ENCODE peak calls at places on chromosome 7, in nine cellular contexts. One of them, this sample, is unnamed.

GRCh38 chr7:80151274-80151665 is 16.6 kb downstream of the GNAI1 start:
- DNase-seq in psoas muscle: no peak
- DNase-seq in tibial artery: no peak
- DNase-seq in esophagus muscularis mucosa: no peak
- DNase-seq in left ventricle myocardium inferior: no peak
- DNase-seq in aorta: no peak
- DNase-seq in HCT116: no peak
- DNase-seq in heart left ventricle: no peak
- DNase-seq in lung: no peak
- DNase-seq in this sample: no peak

GRCh38 chr7:114342431-114343181 is 72.0 kb upstream of the FOXP2 start:
- DNase-seq in left ventricle myocardium inferior: no peak
- DNase-seq in psoas muscle: no peak
- DNase-seq in lung: no peak
- DNase-seq in heart left ventricle: no peak
- DNase-seq in HCT116: no peak
- DNase-seq in aorta: no peak
- DNase-seq in tibial artery: no peak
- DNase-seq in esophagus muscularis mucosa: no peak
- DNase-seq in this sample: no peak

GRCh38 chr7:123120286-123120685 is 79.5 kb downstream of the SLC13A1 start:
- DNase-seq in left ventricle myocardium inferior: no peak
- DNase-seq in aorta: no peak
- DNase-seq in esophagus muscularis mucosa: no peak
- DNase-seq in tibial artery: no peak
- DNase-seq in lung: no peak
- DNase-seq in psoas muscle: no peak
- DNase-seq in HCT116: no peak
- DNase-seq in heart left ventricle: no peak
- DNase-seq in this sample: no peak

GRCh38 chr7:16428672-16429071 is 7.3 kb upstream of the CRPPA start:
- DNase-seq in psoas muscle: no peak
- DNase-seq in esophagus muscularis mucosa: no peak
- DNase-seq in lung: no peak
- DNase-seq in tibial artery: no peak
- DNase-seq in aorta: no peak
- DNase-seq in left ventricle myocardium inferior: no peak
- DNase-seq in heart left ventricle: no peak
- DNase-seq in HCT116: no peak
- DNase-seq in this sample: no peak

GRCh38 chr7:2200584-2200980 is 32.2 kb downstream of the MAD1L1 start:
- DNase-seq in lung: no peak
- DNase-seq in esophagus muscularis mucosa: no peak
- DNase-seq in heart left ventricle: no peak
- DNase-seq in left ventricle myocardium inferior: no peak
- DNase-seq in tibial artery: no peak
- DNase-seq in HCT116: no peak
- DNase-seq in psoas muscle: no peak
- DNase-seq in aorta: no peak
- DNase-seq in this sample: no peak

GRCh38 chr7:120658516-120658915 is 199.4 kb downstream of the TSPAN12 start:
- DNase-seq in tibial artery: no peak
- DNase-seq in left ventricle myocardium inferior: no peak
- DNase-seq in psoas muscle: no peak
- DNase-seq in heart left ventricle: no peak
- DNase-seq in aorta: no peak
- DNase-seq in lung: no peak
- DNase-seq in HCT116: no peak
- DNase-seq in esophagus muscularis mucosa: no peak
- DNase-seq in this sample: no peak

GRCh38 chr7:139739863-139740597 is 37.8 kb downstream of the HIPK2 start:
- DNase-seq in HCT116: no peak
- DNase-seq in lung: no peak
- DNase-seq in left ventricle myocardium inferior: peak; percentile 63
- DNase-seq in aorta: no peak
- DNase-seq in esophagus muscularis mucosa: no peak
- DNase-seq in psoas muscle: peak; percentile 60
- DNase-seq in heart left ventricle: peak; percentile 75
- DNase-seq in tibial artery: no peak
- DNase-seq in this sample: no peak

GRCh38 chr7:65411249-65411648 is 37.6 kb downstream of the ZNF92 start:
- DNase-seq in psoas muscle: no peak
- DNase-seq in heart left ventricle: no peak
- DNase-seq in left ventricle myocardium inferior: no peak
- DNase-seq in esophagus muscularis mucosa: no peak
- DNase-seq in HCT116: no peak
- DNase-seq in tibial artery: no peak
- DNase-seq in lung: no peak
- DNase-seq in aorta: no peak
- DNase-seq in this sample: no peak

GRCh38 chr7:37097983-37098382 is 350.7 kb downstream of the ELMO1 start:
- DNase-seq in heart left ventricle: no peak
- DNase-seq in esophagus muscularis mucosa: peak; percentile 1
- DNase-seq in HCT116: no peak
- DNase-seq in aorta: no peak
- DNase-seq in lung: no peak
- DNase-seq in left ventricle myocardium inferior: no peak
- DNase-seq in tibial artery: no peak
- DNase-seq in psoas muscle: no peak
- DNase-seq in this sample: no peak

GRCh38 chr7:143884978-143885559 is 16.9 kb downstream of the TCAF1 start:
- DNase-seq in psoas muscle: peak; percentile 69
- DNase-seq in left ventricle myocardium inferior: peak; percentile 34
- DNase-seq in heart left ventricle: peak; percentile 56
- DNase-seq in HCT116: no peak
- DNase-seq in aorta: peak; percentile 46
- DNase-seq in tibial artery: no peak
- DNase-seq in lung: no peak
- DNase-seq in esophagus muscularis mucosa: peak; percentile 91
- DNase-seq in this sample: peak; percentile 82

GRCh38 chr7:111855842-111856227 is 293.5 kb upstream of the IMMP2L start:
- DNase-seq in psoas muscle: no peak
- DNase-seq in lung: no peak
- DNase-seq in esophagus muscularis mucosa: peak; percentile 50
- DNase-seq in heart left ventricle: no peak
- DNase-seq in left ventricle myocardium inferior: no peak
- DNase-seq in tibial artery: no peak
- DNase-seq in HCT116: no peak
- DNase-seq in aorta: no peak
- DNase-seq in this sample: no peak

GRCh38 chr7:74371381-74372059 is 82.2 kb upstream of the GTF2IRD1 start:
- DNase-seq in aorta: no peak
- DNase-seq in esophagus muscularis mucosa: no peak
- DNase-seq in left ventricle myocardium inferior: no peak
- DNase-seq in lung: peak; percentile 37
- DNase-seq in tibial artery: no peak
- DNase-seq in psoas muscle: no peak
- DNase-seq in heart left ventricle: no peak
- DNase-seq in HCT116: peak; percentile 7
- DNase-seq in this sample: no peak

GRCh38 chr7:127647636-127648035 is 4.4 kb upstream of the SND1 start:
- DNase-seq in HCT116: no peak
- DNase-seq in left ventricle myocardium inferior: no peak
- DNase-seq in heart left ventricle: no peak
- DNase-seq in esophagus muscularis mucosa: no peak
- DNase-seq in lung: no peak
- DNase-seq in aorta: no peak
- DNase-seq in psoas muscle: no peak
- DNase-seq in tibial artery: no peak
- DNase-seq in this sample: no peak

GRCh38 chr7:21948364-21948763 is 2.7 kb upstream of the CDCA7L start:
- DNase-seq in esophagus muscularis mucosa: no peak
- DNase-seq in HCT116: no peak
- DNase-seq in left ventricle myocardium inferior: no peak
- DNase-seq in lung: no peak
- DNase-seq in aorta: no peak
- DNase-seq in psoas muscle: no peak
- DNase-seq in tibial artery: no peak
- DNase-seq in heart left ventricle: no peak
- DNase-seq in this sample: no peak

GRCh38 chr7:5695709-5696345 is 85.6 kb downstream of the RNF216 start:
- DNase-seq in heart left ventricle: peak; percentile 62
- DNase-seq in aorta: no peak
- DNase-seq in esophagus muscularis mucosa: no peak
- DNase-seq in HCT116: no peak
- DNase-seq in psoas muscle: peak; percentile 64
- DNase-seq in tibial artery: peak; percentile 64
- DNase-seq in left ventricle myocardium inferior: no peak
- DNase-seq in lung: no peak
- DNase-seq in this sample: peak; percentile 52

GRCh38 chr7:19957664-19958063 is 184.2 kb upstream of the TMEM196 start:
- DNase-seq in left ventricle myocardium inferior: no peak
- DNase-seq in lung: no peak
- DNase-seq in aorta: no peak
- DNase-seq in psoas muscle: no peak
- DNase-seq in HCT116: no peak
- DNase-seq in tibial artery: no peak
- DNase-seq in heart left ventricle: no peak
- DNase-seq in esophagus muscularis mucosa: no peak
- DNase-seq in this sample: no peak

GRCh38 chr7:105878746-105879605 is 2.6 kb upstream of the ATXN7L1 start:
- DNase-seq in aorta: no peak
- DNase-seq in esophagus muscularis mucosa: peak; percentile 14
- DNase-seq in lung: no peak
- DNase-seq in heart left ventricle: no peak
- DNase-seq in left ventricle myocardium inferior: no peak
- DNase-seq in HCT116: no peak
- DNase-seq in tibial artery: no peak
- DNase-seq in psoas muscle: no peak
- DNase-seq in this sample: no peak

GRCh38 chr7:129502708-129503685 is 666 bp downstream of the SMKR1 start:
- DNase-seq in HCT116: no peak
- DNase-seq in heart left ventricle: no peak
- DNase-seq in psoas muscle: peak; percentile 54
- DNase-seq in tibial artery: no peak
- DNase-seq in lung: no peak
- DNase-seq in aorta: no peak
- DNase-seq in left ventricle myocardium inferior: no peak
- DNase-seq in esophagus muscularis mucosa: no peak
- DNase-seq in this sample: no peak

GRCh38 chr7:56105508-56105907 is 768 bp downstream of the CHCHD2 start:
- DNase-seq in left ventricle myocardium inferior: no peak
- DNase-seq in heart left ventricle: no peak
- DNase-seq in lung: no peak
- DNase-seq in tibial artery: no peak
- DNase-seq in psoas muscle: no peak
- DNase-seq in esophagus muscularis mucosa: no peak
- DNase-seq in aorta: no peak
- DNase-seq in HCT116: peak; percentile 39
- DNase-seq in this sample: no peak

GRCh38 chr7:3861941-3862340 is 560.9 kb downstream of the SDK1 start:
- DNase-seq in psoas muscle: no peak
- DNase-seq in tibial artery: peak; percentile 47
- DNase-seq in lung: peak; percentile 44
- DNase-seq in esophagus muscularis mucosa: no peak
- DNase-seq in aorta: peak; percentile 55
- DNase-seq in left ventricle myocardium inferior: no peak
- DNase-seq in heart left ventricle: peak; percentile 45
- DNase-seq in HCT116: no peak
- DNase-seq in this sample: no peak

GRCh38 chr7:69962077-69962855 is 364.0 kb downstream of the AUTS2 start:
- DNase-seq in aorta: no peak
- DNase-seq in heart left ventricle: peak; percentile 73
- DNase-seq in esophagus muscularis mucosa: no peak
- DNase-seq in psoas muscle: peak; percentile 59
- DNase-seq in HCT116: no peak
- DNase-seq in left ventricle myocardium inferior: peak; percentile 61
- DNase-seq in lung: peak; percentile 65
- DNase-seq in tibial artery: no peak
- DNase-seq in this sample: peak; percentile 72

GRCh38 chr7:148963583-148964509 is 64.5 kb downstream of the PDIA4 start:
- DNase-seq in aorta: no peak
- DNase-seq in psoas muscle: no peak
- DNase-seq in HCT116: no peak
- DNase-seq in left ventricle myocardium inferior: no peak
- DNase-seq in heart left ventricle: no peak
- DNase-seq in esophagus muscularis mucosa: no peak
- DNase-seq in lung: no peak
- DNase-seq in tibial artery: no peak
- DNase-seq in this sample: no peak

GRCh38 chr7:113144839-113145238 is 26.5 kb upstream of the SMIM30 start:
- DNase-seq in left ventricle myocardium inferior: no peak
- DNase-seq in psoas muscle: no peak
- DNase-seq in esophagus muscularis mucosa: no peak
- DNase-seq in aorta: no peak
- DNase-seq in tibial artery: no peak
- DNase-seq in lung: no peak
- DNase-seq in HCT116: no peak
- DNase-seq in heart left ventricle: no peak
- DNase-seq in this sample: no peak
- H3K4me1 ChIP-seq in left ventricle myocardium inferior: no peaks in the 10 kb centered on the region
- H3K4me1 ChIP-seq in psoas muscle: no peaks in the 10 kb centered on the region
- H3K4me1 ChIP-seq in esophagus muscularis mucosa: no peaks in the 10 kb centered on the region
- H3K4me1 ChIP-seq in aorta: no peaks in the 10 kb centered on the region
- H3K4me1 ChIP-seq in tibial artery: no peaks in the 10 kb centered on the region
- H3K4me1 ChIP-seq in lung: no peaks in the 10 kb centered on the region
- H3K4me1 ChIP-seq in HCT116: no peaks in the 10 kb centered on the region
- H3K4me1 ChIP-seq in heart left ventricle: no peaks in the 10 kb centered on the region
- H3K4me1 ChIP-seq in this sample: no peaks in the 10 kb centered on the region

DNA sequence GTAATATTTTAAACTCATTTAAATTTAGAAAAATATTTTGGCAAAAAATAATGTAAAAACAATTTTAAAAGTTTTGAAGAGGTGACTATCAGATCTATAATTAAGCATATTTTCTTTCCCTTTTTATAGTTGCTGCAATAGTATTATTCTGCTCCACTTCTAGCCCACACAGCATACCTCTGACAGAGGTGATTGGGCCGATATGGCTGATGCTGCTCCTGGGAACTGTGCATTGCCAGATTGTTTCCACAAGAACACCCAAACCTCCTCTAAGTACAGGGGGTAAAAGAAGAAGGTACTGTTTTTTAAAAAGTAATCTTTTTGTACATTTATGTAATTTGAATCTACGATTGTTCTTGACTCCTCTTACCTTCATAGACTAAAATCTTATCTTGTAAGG is 110.1 kb downstream of the PHTF2 start:
- DNase-seq in psoas muscle: no peak
- DNase-seq in heart left ventricle: no peak
- DNase-seq in lung: no peak
- DNase-seq in aorta: no peak
- DNase-seq in tibial artery: no peak
- DNase-seq in left ventricle myocardium inferior: no peak
- DNase-seq in HCT116: no peak
- DNase-seq in esophagus muscularis mucosa: no peak
- DNase-seq in this sample: no peak
- H3K9me3 ChIP-seq in psoas muscle: no peaks in the 10 kb centered on the region
- H3K9me3 ChIP-seq in heart left ventricle: no peaks in the 10 kb centered on the region
- H3K9me3 ChIP-seq in lung: no peaks in the 10 kb centered on the region
- H3K9me3 ChIP-seq in aorta: no peaks in the 10 kb centered on the region
- H3K9me3 ChIP-seq in tibial artery: no peaks in the 10 kb centered on the region
- H3K9me3 ChIP-seq in left ventricle myocardium inferior: no peaks in the 10 kb centered on the region
- H3K9me3 ChIP-seq in HCT116: no peaks in the 10 kb centered on the region
- H3K9me3 ChIP-seq in esophagus muscularis mucosa: no peaks in the 10 kb centered on the region
- H3K9me3 ChIP-seq in this sample: no peaks in the 10 kb centered on the region

GRCh38 chr7:25968205-25968993 is 183.6 kb upstream of the NFE2L3 start:
- DNase-seq in HCT116: no peak
- DNase-seq in aorta: no peak
- DNase-seq in esophagus muscularis mucosa: no peak
- DNase-seq in heart left ventricle: no peak
- DNase-seq in psoas muscle: no peak
- DNase-seq in lung: no peak
- DNase-seq in tibial artery: no peak
- DNase-seq in left ventricle myocardium inferior: no peak
- DNase-seq in this sample: no peak
- H3K4me3 ChIP-seq in HCT116: no peak overlapping the region
- H3K4me3 ChIP-seq in aorta: no peak overlapping the region
- H3K4me3 ChIP-seq in esophagus muscularis mucosa: no peak overlapping the region
- H3K4me3 ChIP-seq in heart left ventricle: no peak overlapping the region
- H3K4me3 ChIP-seq in psoas muscle: no peak overlapping the region
- H3K4me3 ChIP-seq in lung: no peak overlapping the region
- H3K4me3 ChIP-seq in tibial artery: no peak overlapping the region
- H3K4me3 ChIP-seq in left ventricle myocardium inferior: no peak overlapping the region
- H3K4me3 ChIP-seq in this sample: no peak overlapping the region

GRCh38 chr7:150966002-150966401 is 12.1 kb downstream of the KCNH2 start:
- DNase-seq in heart left ventricle: peak; percentile 76
- DNase-seq in aorta: no peak
- DNase-seq in left ventricle myocardium inferior: peak; percentile 17
- DNase-seq in psoas muscle: no peak
- DNase-seq in HCT116: no peak
- DNase-seq in tibial artery: no peak
- DNase-seq in esophagus muscularis mucosa: no peak
- DNase-seq in lung: no peak
- DNase-seq in this sample: peak; percentile 51
- H3K4me1 ChIP-seq in heart left ventricle: peaks cover 39% of the 10 kb centered on the region
- H3K4me1 ChIP-seq in aorta: no peaks in the 10 kb centered on the region
- H3K4me1 ChIP-seq in left ventricle myocardium inferior: peaks cover 97% of the 10 kb centered on the region
- H3K4me1 ChIP-seq in psoas muscle: peaks cover 19% of the 10 kb centered on the region
- H3K4me1 ChIP-seq in HCT116: peaks cover 27% of the 10 kb centered on the region
- H3K4me1 ChIP-seq in tibial artery: peaks cover 10% of the 10 kb centered on the region
- H3K4me1 ChIP-seq in esophagus muscularis mucosa: peaks cover 99% of the 10 kb centered on the region
- H3K4me1 ChIP-seq in lung: peaks cover 8% of the 10 kb centered on the region
- H3K4me1 ChIP-seq in this sample: peaks cover 13% of the 10 kb centered on the region

This sample was measured in right cardiac atrium.